ENCODE peak calls at places on chromosomes 2 and 18, in ten cellular contexts. Z is small intestine; K is activated gamma-delta T cell; C is IMR-90; A is T-cell; E is psoas muscle; U is vagina; R is CD14-positive monocyte; O is stimulated activated CD8-positive, alpha-beta memory T cell treated with anti-CD3 and anti-CD28 coated beads, Interleukin-15, amount 100 ng/mL, for 24 hours; F is SHP77. B is an unnamed sample.

GRCh38 chr18:12432881-12433280 is 25.2 kb downstream of the PRELID3A start:
- DNase-seq in O (no peak), E (no peak), R (no peak), F (no peak), C (no peak), U (no peak), A (no peak), Z (no peak), K (peak), B (no peak)

GRCh38 chr2:52084760-52085159 is 1052.8 kb upstream of the NRXN1 start:
- DNase-seq in A (no peak), U (no peak), O (no peak), E (no peak), K (no peak), F (no peak), Z (no peak), C (peak), R (no peak), B (no peak)

GRCh38 chr18:49234984-49235383 is 225.5 kb downstream of the DYM start:
- DNase-seq in C (no peak), U (no peak), O (no peak), A (no peak), E (no peak), K (no peak), Z (no peak), R (no peak), F (no peak), B (no peak)

GRCh38 chr2:75089471-75089870 is 109.8 kb downstream of the TACR1 start:
- DNase-seq in A (no peak), E (no peak), C (no peak), U (no peak), R (no peak), F (no peak), Z (no peak), K (no peak), O (no peak), B (no peak)

GRCh38 chr2:69993708-69994107 is 32.3 kb upstream of the ASPRV1 start:
- DNase-seq in A (no peak), F (no peak), O (no peak), C (no peak), K (no peak), E (no peak), R (no peak), U (no peak), Z (no peak), B (no peak)

GRCh38 chr2:186429095-186429494 is 57.0 kb upstream of the ZC3H15 start:
- DNase-seq in A (no peak), E (no peak), U (no peak), F (no peak), O (no peak), C (peak), R (no peak), K (no peak), Z (no peak), B (no peak)

GRCh38 chr2:46751897-46752296 is 163.7 kb downstream of the MCFD2 start:
- DNase-seq in R (no peak), Z (no peak), E (no peak), O (no peak), K (no peak), U (no peak), A (no peak), C (no peak), F (no peak), B (no peak)

GRCh38 chr2:240766072-240766471 is 53.9 kb downstream of the KIF1A start:
- DNase-seq in C (no peak), Z (no peak), F (no peak), K (no peak), A (no peak), O (no peak), R (no peak), U (no peak), E (no peak), B (no peak)